ENCODE peak calls at places on chromosome 16, in ten cellular contexts. One of them, this sample, is unnamed.

GRCh38 chr16:73483076-73483791 is 435.3 kb upstream of the ZFHX3 start:
- DNase-seq in sigmoid colon: no peak
- DNase-seq in PC-3: no peak
- DNase-seq in lower lobe of right lung: no peak
- DNase-seq in pancreas: no peak
- DNase-seq in spleen: no peak
- DNase-seq in mucosa of descending colon: no peak
- DNase-seq in hepatocyte: no peak
- DNase-seq in esophagus muscularis mucosa: no peak
- DNase-seq in stomach: no peak
- DNase-seq in this sample: no peak

GRCh38 chr16:56576585-56577299 is 11.9 kb downstream of the MT4 start:
- DNase-seq in hepatocyte: peak; percentile 77
- DNase-seq in esophagus muscularis mucosa: no peak
- DNase-seq in lower lobe of right lung: peak; percentile 85
- DNase-seq in mucosa of descending colon: peak; percentile 91
- DNase-seq in sigmoid colon: peak; percentile 86
- DNase-seq in spleen: peak; percentile 92
- DNase-seq in PC-3: peak; percentile 88
- DNase-seq in pancreas: peak; percentile 92
- DNase-seq in stomach: peak; percentile 87
- DNase-seq in this sample: no peak

GRCh38 chr16:74448990-74449389 is 27.7 kb upstream of the CLEC18B start:
- DNase-seq in hepatocyte: peak; percentile 66
- DNase-seq in spleen: no peak
- DNase-seq in esophagus muscularis mucosa: peak; percentile 94
- DNase-seq in sigmoid colon: peak; percentile 87
- DNase-seq in lower lobe of right lung: no peak
- DNase-seq in stomach: peak; percentile 41
- DNase-seq in pancreas: no peak
- DNase-seq in mucosa of descending colon: peak; percentile 37
- DNase-seq in PC-3: peak; percentile 87
- DNase-seq in this sample: peak; percentile 58

GRCh38 chr16:86150646-86151371 is 251.8 kb downstream of the IRF8 start:
- DNase-seq in sigmoid colon: peak; percentile 87
- DNase-seq in PC-3: no peak
- DNase-seq in spleen: no peak
- DNase-seq in lower lobe of right lung: no peak
- DNase-seq in mucosa of descending colon: peak; percentile 39
- DNase-seq in hepatocyte: no peak
- DNase-seq in stomach: no peak
- DNase-seq in pancreas: no peak
- DNase-seq in esophagus muscularis mucosa: no peak
- DNase-seq in this sample: no peak

GRCh38 chr16:74778646-74779045 is 4.0 kb upstream of the FA2H start:
- DNase-seq in mucosa of descending colon: peak; percentile 76
- DNase-seq in esophagus muscularis mucosa: peak; percentile 89
- DNase-seq in pancreas: no peak
- DNase-seq in stomach: peak; percentile 57
- DNase-seq in lower lobe of right lung: no peak
- DNase-seq in spleen: no peak
- DNase-seq in sigmoid colon: no peak
- DNase-seq in PC-3: no peak
- DNase-seq in hepatocyte: no peak
- DNase-seq in this sample: no peak

GRCh38 chr16:73064227-73064995 is 16.5 kb upstream of the ZFHX3 start:
- DNase-seq in pancreas: no peak
- DNase-seq in mucosa of descending colon: peak; percentile 50
- DNase-seq in lower lobe of right lung: no peak
- DNase-seq in PC-3: no peak
- DNase-seq in spleen: no peak
- DNase-seq in hepatocyte: no peak
- DNase-seq in stomach: no peak
- DNase-seq in esophagus muscularis mucosa: no peak
- DNase-seq in sigmoid colon: peak; percentile 64
- DNase-seq in this sample: peak; percentile 51

GRCh38 chr16:50611332-50611934 is 63.2 kb downstream of the NKD1 start:
- DNase-seq in spleen: no peak
- DNase-seq in lower lobe of right lung: no peak
- DNase-seq in mucosa of descending colon: no peak
- DNase-seq in stomach: no peak
- DNase-seq in esophagus muscularis mucosa: no peak
- DNase-seq in PC-3: peak; percentile 6
- DNase-seq in hepatocyte: no peak
- DNase-seq in sigmoid colon: no peak
- DNase-seq in pancreas: no peak
- DNase-seq in this sample: no peak

GRCh38 chr16:57590654-57591085 is 37.8 kb upstream of the ADGRG1 start:
- DNase-seq in sigmoid colon: no peak
- DNase-seq in hepatocyte: peak; percentile 59
- DNase-seq in spleen: no peak
- DNase-seq in lower lobe of right lung: no peak
- DNase-seq in esophagus muscularis mucosa: no peak
- DNase-seq in mucosa of descending colon: no peak
- DNase-seq in PC-3: peak; percentile 85
- DNase-seq in pancreas: no peak
- DNase-seq in stomach: no peak
- DNase-seq in this sample: no peak

GRCh38 chr16:3328104-3328503 is 22.8 kb downstream of the ZNF75A start:
- DNase-seq in PC-3: no peak
- DNase-seq in sigmoid colon: no peak
- DNase-seq in hepatocyte: no peak
- DNase-seq in mucosa of descending colon: no peak
- DNase-seq in esophagus muscularis mucosa: no peak
- DNase-seq in pancreas: no peak
- DNase-seq in spleen: no peak
- DNase-seq in lower lobe of right lung: no peak
- DNase-seq in stomach: no peak
- DNase-seq in this sample: no peak

GRCh38 chr16:4346205-4346781 is 4.8 kb downstream of the PAM16 start:
- DNase-seq in stomach: no peak
- DNase-seq in PC-3: no peak
- DNase-seq in mucosa of descending colon: no peak
- DNase-seq in hepatocyte: no peak
- DNase-seq in pancreas: no peak
- DNase-seq in spleen: no peak
- DNase-seq in lower lobe of right lung: no peak
- DNase-seq in sigmoid colon: no peak
- DNase-seq in esophagus muscularis mucosa: no peak
- DNase-seq in this sample: no peak

GRCh38 chr16:21598676-21599157 is 660 bp upstream of the METTL9 start:
- DNase-seq in pancreas: peak; percentile 63
- DNase-seq in spleen: no peak
- DNase-seq in sigmoid colon: no peak
- DNase-seq in stomach: no peak
- DNase-seq in lower lobe of right lung: no peak
- DNase-seq in esophagus muscularis mucosa: no peak
- DNase-seq in hepatocyte: peak; percentile 30
- DNase-seq in PC-3: no peak
- DNase-seq in mucosa of descending colon: no peak
- DNase-seq in this sample: no peak

GRCh38 chr16:66712512-66712911 is 16.0 kb upstream of the CMTM4 start:
- DNase-seq in esophagus muscularis mucosa: no peak
- DNase-seq in PC-3: no peak
- DNase-seq in stomach: no peak
- DNase-seq in hepatocyte: no peak
- DNase-seq in pancreas: no peak
- DNase-seq in sigmoid colon: peak; percentile 30
- DNase-seq in mucosa of descending colon: no peak
- DNase-seq in spleen: no peak
- DNase-seq in lower lobe of right lung: no peak
- DNase-seq in this sample: no peak

GRCh38 chr16:66717112-66717675 is 20.7 kb upstream of the CMTM4 start:
- DNase-seq in stomach: no peak
- DNase-seq in sigmoid colon: no peak
- DNase-seq in mucosa of descending colon: peak; percentile 71
- DNase-seq in lower lobe of right lung: no peak
- DNase-seq in esophagus muscularis mucosa: no peak
- DNase-seq in PC-3: peak; percentile 47
- DNase-seq in pancreas: no peak
- DNase-seq in hepatocyte: peak; percentile 54
- DNase-seq in spleen: no peak
- DNase-seq in this sample: peak; percentile 42

GRCh38 chr16:66714062-66714461 is 17.5 kb upstream of the CMTM4 start:
- DNase-seq in esophagus muscularis mucosa: no peak
- DNase-seq in stomach: no peak
- DNase-seq in pancreas: no peak
- DNase-seq in lower lobe of right lung: no peak
- DNase-seq in PC-3: no peak
- DNase-seq in sigmoid colon: peak; percentile 41
- DNase-seq in spleen: no peak
- DNase-seq in hepatocyte: no peak
- DNase-seq in mucosa of descending colon: no peak
- DNase-seq in this sample: no peak

GRCh38 chr16:66713076-66713475 is 16.5 kb upstream of the CMTM4 start:
- DNase-seq in stomach: no peak
- DNase-seq in pancreas: no peak
- DNase-seq in PC-3: no peak
- DNase-seq in lower lobe of right lung: no peak
- DNase-seq in esophagus muscularis mucosa: no peak
- DNase-seq in hepatocyte: no peak
- DNase-seq in mucosa of descending colon: no peak
- DNase-seq in spleen: no peak
- DNase-seq in sigmoid colon: peak; percentile 54
- DNase-seq in this sample: no peak

GRCh38 chr16:66714659-66715307 is 18.2 kb upstream of the CMTM4 start:
- DNase-seq in lower lobe of right lung: no peak
- DNase-seq in esophagus muscularis mucosa: no peak
- DNase-seq in PC-3: no peak
- DNase-seq in mucosa of descending colon: no peak
- DNase-seq in stomach: no peak
- DNase-seq in sigmoid colon: peak; percentile 26
- DNase-seq in pancreas: no peak
- DNase-seq in hepatocyte: peak; percentile 64
- DNase-seq in spleen: no peak
- DNase-seq in this sample: no peak
- TF ChIP-seq CTCF in lower lobe of right lung: no peak
- TF ChIP-seq CTCF in esophagus muscularis mucosa: no peak
- TF ChIP-seq CTCF in PC-3: no peak
- TF ChIP-seq CTCF in mucosa of descending colon: no peak
- TF ChIP-seq CTCF in stomach: no peak
- TF ChIP-seq CTCF in sigmoid colon: no peak
- TF ChIP-seq CTCF in pancreas: no peak
- TF ChIP-seq CTCF in hepatocyte: no peak
- TF ChIP-seq CTCF in spleen: no peak
- TF ChIP-seq CTCF in this sample: no peak

DNA sequence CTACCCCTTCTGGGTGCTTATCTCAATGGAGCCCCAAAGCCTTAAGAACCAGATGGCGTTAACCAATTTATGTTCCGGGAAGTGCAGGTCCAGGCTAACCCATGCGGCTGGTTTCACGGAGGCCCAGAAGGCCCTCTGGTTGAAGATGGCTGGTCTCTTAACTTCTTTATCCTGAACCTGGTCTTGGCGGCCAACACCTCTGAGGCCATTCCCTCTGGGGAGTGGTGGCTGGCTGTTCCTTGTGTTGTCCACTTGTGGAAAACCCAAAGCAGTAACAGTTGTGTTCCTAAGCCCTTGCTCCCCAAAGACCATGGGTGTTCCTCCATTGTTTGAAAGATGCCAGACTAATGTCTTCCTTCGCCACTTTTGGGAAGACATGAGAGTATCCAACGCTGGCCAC is 1.5 kb downstream of the CDYL2 start:
- DNase-seq in sigmoid colon: no peak
- DNase-seq in esophagus muscularis mucosa: no peak
- DNase-seq in lower lobe of right lung: no peak
- DNase-seq in stomach: no peak
- DNase-seq in mucosa of descending colon: no peak
- DNase-seq in spleen: peak; percentile 69
- DNase-seq in PC-3: no peak
- DNase-seq in pancreas: no peak
- DNase-seq in hepatocyte: no peak
- DNase-seq in this sample: no peak
- H3K4me3 ChIP-seq in sigmoid colon: peak overlapping the region; percentile 62
- H3K4me3 ChIP-seq in esophagus muscularis mucosa: peak overlapping the region; percentile 56
- H3K4me3 ChIP-seq in lower lobe of right lung: peak overlapping the region; percentile 62
- H3K4me3 ChIP-seq in stomach: peak overlapping the region; percentile 60
- H3K4me3 ChIP-seq in mucosa of descending colon: no peak overlapping the region
- H3K4me3 ChIP-seq in spleen: peak overlapping the region; percentile 30
- H3K4me3 ChIP-seq in PC-3: peak overlapping the region; percentile 57
- H3K4me3 ChIP-seq in pancreas: peak overlapping the region; percentile 39
- H3K4me3 ChIP-seq in hepatocyte: no peak overlapping the region
- H3K4me3 ChIP-seq in this sample: peak overlapping the region; percentile 65

GRCh38 chr16:2177561-2177960 is 18.8 kb downstream of the CASKIN1 start:
- DNase-seq in stomach: no peak
- DNase-seq in lower lobe of right lung: no peak
- DNase-seq in hepatocyte: no peak
- DNase-seq in sigmoid colon: no peak
- DNase-seq in esophagus muscularis mucosa: no peak
- DNase-seq in PC-3: no peak
- DNase-seq in mucosa of descending colon: no peak
- DNase-seq in spleen: no peak
- DNase-seq in pancreas: no peak
- DNase-seq in this sample: no peak

GRCh38 chr16:2179576-2179975 is 16.8 kb downstream of the CASKIN1 start:
- DNase-seq in stomach: no peak
- DNase-seq in PC-3: no peak
- DNase-seq in mucosa of descending colon: no peak
- DNase-seq in spleen: no peak
- DNase-seq in hepatocyte: no peak
- DNase-seq in pancreas: no peak
- DNase-seq in lower lobe of right lung: no peak
- DNase-seq in esophagus muscularis mucosa: no peak
- DNase-seq in sigmoid colon: no peak
- DNase-seq in this sample: no peak

GRCh38 chr16:2179107-2179501 is 17.3 kb downstream of the CASKIN1 start:
- DNase-seq in mucosa of descending colon: no peak
- DNase-seq in PC-3: no peak
- DNase-seq in stomach: no peak
- DNase-seq in pancreas: no peak
- DNase-seq in spleen: no peak
- DNase-seq in sigmoid colon: no peak
- DNase-seq in hepatocyte: no peak
- DNase-seq in esophagus muscularis mucosa: no peak
- DNase-seq in lower lobe of right lung: no peak
- DNase-seq in this sample: no peak

GRCh38 chr16:2177101-2177500 is 19.3 kb downstream of the CASKIN1 start:
- DNase-seq in spleen: no peak
- DNase-seq in PC-3: no peak
- DNase-seq in mucosa of descending colon: no peak
- DNase-seq in sigmoid colon: no peak
- DNase-seq in pancreas: no peak
- DNase-seq in lower lobe of right lung: no peak
- DNase-seq in hepatocyte: no peak
- DNase-seq in esophagus muscularis mucosa: no peak
- DNase-seq in stomach: no peak
- DNase-seq in this sample: no peak

GRCh38 chr16:2178321-2179106 is 17.9 kb downstream of the CASKIN1 start:
- DNase-seq in sigmoid colon: no peak
- DNase-seq in stomach: no peak
- DNase-seq in hepatocyte: no peak
- DNase-seq in pancreas: no peak
- DNase-seq in spleen: no peak
- DNase-seq in mucosa of descending colon: no peak
- DNase-seq in PC-3: no peak
- DNase-seq in esophagus muscularis mucosa: no peak
- DNase-seq in lower lobe of right lung: no peak
- DNase-seq in this sample: no peak
- TF ChIP-seq CTCF in sigmoid colon: no peak
- TF ChIP-seq CTCF in stomach: no peak
- TF ChIP-seq CTCF in hepatocyte: no peak
- TF ChIP-seq CTCF in pancreas: no peak
- TF ChIP-seq CTCF in spleen: no peak
- TF ChIP-seq CTCF in mucosa of descending colon: no peak
- TF ChIP-seq CTCF in PC-3: no peak
- TF ChIP-seq CTCF in esophagus muscularis mucosa: no peak
- TF ChIP-seq CTCF in lower lobe of right lung: no peak
- TF ChIP-seq CTCF in this sample: no peak

GRCh38 chr16:76277099-76278030 is at the start of gene CNTNAP4:
- DNase-seq in stomach: no peak
- DNase-seq in hepatocyte: peak; percentile 13
- DNase-seq in sigmoid colon: peak; percentile 81
- DNase-seq in esophagus muscularis mucosa: no peak
- DNase-seq in PC-3: no peak
- DNase-seq in spleen: no peak
- DNase-seq in lower lobe of right lung: no peak
- DNase-seq in pancreas: peak; percentile 49
- DNase-seq in mucosa of descending colon: no peak
- DNase-seq in this sample: no peak
- H3K4me3 ChIP-seq in stomach: no peak within 1 kb of the TSS
- H3K4me3 ChIP-seq in hepatocyte: no peak within 1 kb of the TSS
- H3K4me3 ChIP-seq in sigmoid colon: no peak within 1 kb of the TSS
- H3K4me3 ChIP-seq in esophagus muscularis mucosa: no peak within 1 kb of the TSS
- H3K4me3 ChIP-seq in PC-3: no peak within 1 kb of the TSS
- H3K4me3 ChIP-seq in spleen: no peak within 1 kb of the TSS
- H3K4me3 ChIP-seq in lower lobe of right lung: no peak within 1 kb of the TSS
- H3K4me3 ChIP-seq in pancreas: no peak within 1 kb of the TSS
- H3K4me3 ChIP-seq in mucosa of descending colon: no peak within 1 kb of the TSS
- H3K4me3 ChIP-seq in this sample: no peak within 1 kb of the TSS